ENCODE peak calls at places on chromosomes 2 and 18, in six cellular contexts. Z, V, F, L, J and W are unnamed samples.

GRCh38 chr2:54724560-54725342 is 1.3 kb downstream of the EML6 start:
- DNase-seq in Z (peak), V (peak), F (no peak), L (peak), J (no peak), W (peak)

GRCh38 chr18:12119358-12119757 is 25.7 kb downstream of the ANKRD62 start:
- DNase-seq in Z (no peak), V (no peak), F (no peak), L (no peak), J (no peak), W (no peak)

GRCh38 chr2:73933194-73933593 is 6.5 kb downstream of the DGUOK start:
- DNase-seq in Z (no peak), V (no peak), F (no peak), L (peak), J (no peak), W (no peak)

GRCh38 chr2:226063704-226064390 is 664.3 kb downstream of the NYAP2 start:
- DNase-seq in Z (no peak), V (no peak), F (no peak), L (peak), J (no peak), W (no peak)

GRCh38 chr2:145484443-145485086 is 964.6 kb upstream of the ZEB2 start:
- DNase-seq in Z (no peak), V (no peak), F (peak), L (peak), J (no peak), W (peak)

GRCh38 chr2:12467303-12467702 is 249.4 kb upstream of the TRIB2 start:
- DNase-seq in Z (no peak), V (no peak), F (no peak), L (no peak), J (no peak), W (no peak)

GRCh38 chr2:109031481-109032228 is 42.6 kb upstream of the EDAR start:
- DNase-seq in Z (peak), V (peak), F (no peak), L (peak), J (no peak), W (peak)

GRCh38 chr2:24919977-24920812 is at the start of gene ADCY3:
- DNase-seq in Z (peak), V (peak), F (no peak), L (peak), J (no peak), W (peak)

GRCh38 chr2:221708916-221709315 is 136.8 kb upstream of the EPHA4 start:
- DNase-seq in Z (no peak), V (no peak), F (no peak), L (no peak), J (no peak), W (no peak)

GRCh38 chr2:155223781-155224406 is 525.4 kb downstream of the KCNJ3 start:
- DNase-seq in Z (peak), V (no peak), F (no peak), L (peak), J (no peak), W (peak)

GRCh38 chr2:239375278-239376061 is 25.4 kb downstream of the HDAC4 start:
- DNase-seq in Z (no peak), V (no peak), F (no peak), L (no peak), J (no peak), W (no peak)

GRCh38 chr18:33697498-33697897 is 119.5 kb downstream of the ASXL3 start:
- DNase-seq in Z (no peak), V (no peak), F (no peak), L (peak), J (no peak), W (no peak)

GRCh38 chr2:191318037-191318728 is 73.0 kb downstream of the MYO1B start:
- DNase-seq in Z (no peak), V (no peak), F (no peak), L (no peak), J (no peak), W (no peak)

GRCh38 chr2:70902067-70902442 is 33.6 kb upstream of the ATP6V1B1 start:
- DNase-seq in Z (no peak), V (no peak), F (no peak), L (no peak), J (no peak), W (no peak)

GRCh38 chr2:240137596-240138274 is 1.6 kb upstream of the COPS9 start:
- DNase-seq in Z (no peak), V (no peak), F (no peak), L (no peak), J (no peak), W (no peak)

GRCh38 chr2:38959938-38960608 is 70.4 kb downstream of the ARHGEF33 start:
- DNase-seq in Z (peak), V (peak), F (peak), L (peak), J (peak), W (peak)
- TF ChIP-seq CTCF in Z (no peak), V (no peak), F (no peak), L (no peak), J (peak), W (no peak)

DNA sequence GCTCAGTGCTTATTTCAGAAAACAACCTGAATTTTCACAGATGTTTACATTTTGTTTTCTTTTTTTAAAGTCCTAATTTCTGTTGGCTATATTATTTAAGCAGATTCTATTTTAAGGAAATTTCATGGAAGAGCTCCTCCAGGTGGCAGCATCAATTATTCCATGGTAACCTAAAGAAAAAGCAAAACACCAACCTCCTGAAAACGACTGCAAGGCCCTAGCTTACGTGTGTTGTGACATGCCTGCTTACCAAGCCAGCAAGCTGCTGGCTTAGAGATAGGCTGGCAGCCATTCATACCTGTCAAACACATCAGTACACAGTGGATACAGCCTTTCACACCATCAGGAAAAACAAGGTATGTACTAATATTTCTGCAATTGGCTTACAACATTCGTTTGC is 64.9 kb downstream of the LPIN2 start:
- DNase-seq in Z (no peak), V (no peak), F (no peak), L (peak), J (no peak), W (peak)
- TF ChIP-seq CTCF in Z (no peak), V (no peak), F (peak), L (peak), J (peak), W (no peak)

GRCh38 chr2:97664636-97664970 is 759 bp upstream of the ACTR1B start:
- DNase-seq in Z (no peak), V (no peak), F (no peak), L (no peak), J (no peak), W (no peak)
- TF ChIP-seq CTCF in Z (no peak), V (no peak), F (no peak), L (no peak), J (no peak), W (no peak)

GRCh38 chr2:219462349-219462748 is 27.7 kb downstream of the SPEG start:
- DNase-seq in Z (no peak), V (no peak), F (no peak), L (no peak), J (no peak), W (no peak)

GRCh38 chr2:219459460-219460311 is 25.0 kb downstream of the SPEG start:
- DNase-seq in Z (peak), V (peak), F (no peak), L (peak), J (no peak), W (peak)

GRCh38 chr2:219461669-219462068 is 27.0 kb downstream of the SPEG start:
- DNase-seq in Z (no peak), V (no peak), F (no peak), L (no peak), J (no peak), W (no peak)

GRCh38 chr2:219460424-219460926 is 25.8 kb downstream of the SPEG start:
- DNase-seq in Z (no peak), V (no peak), F (no peak), L (peak), J (peak), W (no peak)

GRCh38 chr2:219461061-219461514 is 26.4 kb downstream of the SPEG start:
- DNase-seq in Z (peak), V (no peak), F (no peak), L (peak), J (no peak), W (no peak)
- TF ChIP-seq CTCF in Z (no peak), V (no peak), F (no peak), L (no peak), J (no peak), W (no peak)

GRCh38 chr18:44899832-44900231 is 219.1 kb downstream of the SETBP1 start:
- DNase-seq in Z (peak), V (no peak), F (no peak), L (no peak), J (no peak), W (no peak)
- TF ChIP-seq CTCF in Z (peak), V (no peak), F (no peak), L (peak), J (peak), W (no peak)

DNA sequence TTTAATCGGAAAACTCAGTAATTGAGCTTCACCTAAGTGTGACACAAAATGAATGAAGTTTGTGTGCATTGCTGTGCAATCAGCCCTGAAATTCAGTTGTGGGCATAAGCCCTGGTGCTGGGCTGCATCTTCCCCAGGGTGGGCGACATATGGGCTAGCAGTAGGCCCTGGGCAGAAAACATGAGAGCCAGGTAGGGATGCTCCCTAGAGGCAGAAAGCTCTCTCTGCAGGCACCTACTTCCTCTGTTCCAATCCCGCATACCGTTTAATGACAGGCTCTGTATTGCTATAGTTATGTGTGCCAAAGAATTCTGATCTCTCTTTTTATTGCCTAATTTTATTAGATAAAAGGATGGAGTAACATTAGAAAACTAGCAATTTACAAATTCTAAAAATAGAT is 456.7 kb downstream of the NRXN1 start:
- DNase-seq in Z (no peak), V (no peak), F (no peak), L (no peak), J (no peak), W (no peak)
- TF ChIP-seq CTCF in Z (no peak), V (no peak), F (no peak), L (no peak), J (no peak), W (no peak)

DNA sequence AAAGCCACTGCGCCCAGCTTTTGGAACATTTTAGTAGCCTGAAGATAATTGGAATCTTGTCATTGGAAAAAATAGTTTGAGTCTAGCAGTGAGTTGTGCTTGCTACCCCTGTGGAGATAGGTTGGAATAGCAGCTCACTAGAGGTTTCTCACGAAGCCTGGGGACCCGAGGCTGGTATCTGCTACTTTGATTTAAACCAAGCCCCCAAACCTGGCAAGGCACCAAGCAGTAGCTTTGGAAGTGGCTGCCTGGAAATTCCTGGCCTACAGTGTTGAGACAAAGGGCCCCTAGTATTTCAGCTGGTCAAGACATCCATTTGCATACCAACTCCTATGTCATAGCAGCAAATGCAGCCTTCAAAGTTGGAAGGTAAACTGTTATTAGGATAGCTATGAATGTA is 42.1 kb downstream of the NOP58 start:
- DNase-seq in Z (no peak), V (no peak), F (no peak), L (no peak), J (no peak), W (no peak)
- TF ChIP-seq CTCF in Z (no peak), V (no peak), F (no peak), L (no peak), J (no peak), W (peak)

GRCh38 chr2:162091325-162092007 is 17.5 kb upstream of the DPP4 start:
- DNase-seq in Z (no peak), V (no peak), F (no peak), L (peak), J (no peak), W (peak)
- TF ChIP-seq CTCF in Z (peak), V (peak), F (no peak), L (peak), J (no peak), W (no peak)

DNA sequence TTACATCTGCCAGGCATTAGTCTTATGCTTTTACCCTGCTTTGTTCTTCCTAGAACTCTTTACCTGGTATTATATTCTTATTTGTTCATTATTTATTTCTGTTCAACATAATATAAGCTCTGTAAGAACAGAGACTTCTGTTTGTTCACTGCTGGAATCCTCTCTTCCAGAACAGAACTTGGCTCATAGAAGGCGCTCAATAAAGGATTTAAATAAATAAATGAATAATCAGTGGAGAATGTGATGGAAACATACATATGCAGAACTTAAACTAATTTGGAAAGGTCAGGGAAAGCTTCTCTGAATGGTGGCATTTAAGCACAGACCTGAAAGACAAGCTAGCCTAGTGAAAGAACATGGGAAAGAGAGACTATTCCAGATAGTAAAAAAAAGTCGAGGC is 24.3 kb downstream of the NCKAP1 start:
- DNase-seq in Z (no peak), V (no peak), F (no peak), L (no peak), J (no peak), W (no peak)
- TF ChIP-seq CTCF in Z (no peak), V (no peak), F (no peak), L (no peak), J (no peak), W (no peak)

GRCh38 chr2:189782221-189782671 is 1.9 kb downstream of the ORMDL1 start:
- DNase-seq in Z (peak), V (peak), F (no peak), L (peak), J (no peak), W (no peak)

GRCh38 chr2:189783451-189783926 is 650 bp downstream of the ORMDL1 start:
- DNase-seq in Z (peak), V (no peak), F (no peak), L (no peak), J (no peak), W (no peak)

DNA sequence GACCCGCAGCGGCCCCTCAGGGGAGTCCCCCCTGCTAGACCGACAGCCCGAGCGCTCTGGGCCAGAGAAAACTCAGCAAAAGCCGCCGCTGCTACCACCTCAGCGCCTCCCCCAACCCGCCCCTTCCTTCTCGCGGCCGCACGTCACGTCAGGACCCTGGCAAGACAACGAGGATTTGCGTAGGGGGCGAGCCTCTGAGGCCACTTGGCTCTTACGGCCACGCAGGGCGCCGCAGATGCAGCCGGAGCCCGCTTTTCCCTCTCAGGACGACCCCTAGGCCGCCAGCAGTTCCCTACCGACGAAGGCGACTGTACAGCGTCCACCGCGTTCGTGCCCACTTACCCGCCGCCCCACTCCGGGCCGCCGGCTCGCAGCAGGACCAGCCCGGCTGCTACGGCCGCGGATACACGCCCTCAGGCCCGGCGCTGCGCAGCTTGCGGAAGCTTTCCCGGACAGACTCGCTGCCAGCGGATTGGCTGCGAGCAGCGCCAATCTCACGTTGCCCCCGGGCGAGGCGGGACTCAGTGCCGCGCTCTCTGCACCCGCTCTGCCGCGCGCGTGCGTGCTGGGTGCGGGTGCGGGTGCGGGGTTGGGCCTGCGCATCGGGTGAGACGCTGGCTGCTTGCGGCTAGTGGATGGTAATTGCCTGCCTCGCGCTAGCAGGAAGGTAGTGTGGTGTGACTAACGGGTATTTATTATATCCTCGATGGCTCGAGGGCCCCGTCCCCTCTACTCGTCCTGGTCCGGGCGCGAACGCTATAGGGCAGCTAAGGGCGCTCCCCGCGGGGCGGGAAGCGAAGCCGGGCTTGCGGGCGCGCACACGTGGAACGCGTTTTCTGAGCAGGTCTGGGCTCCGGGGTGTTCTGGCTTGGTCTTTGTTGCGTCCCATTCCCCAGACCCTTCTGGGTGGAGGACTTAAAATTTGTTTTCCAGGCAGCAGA is at the start of the genes ORMDL1 and PMS1:
- DNase-seq in Z (peak), V (peak), F (peak), L (peak), J (peak), W (peak)
- TF ChIP-seq CTCF in Z (no peak), V (no peak), F (no peak), L (no peak), J (no peak), W (no peak)